ENCODE peak calls at places on chromosomes 1 and 21, in six cellular contexts. One of them, this sample, is unnamed.
A peak's percentile ranks its signal among the peaks of the same experiment; 100 is the strongest.

GRCh38 chr1:151720974-151721787 is at the start of gene RIIAD1:
- DNase-seq in GM20000: peak; percentile 90
- DNase-seq in hepatocyte: peak; percentile 44
- DNase-seq in HCT116: no peak
- DNase-seq in Calu3: no peak
- DNase-seq in colonic mucosa: no peak
- DNase-seq in this sample: peak; percentile 93

GRCh38 chr1:147598631-147599361 is 57.5 kb downstream of the BCL9 start:
- DNase-seq in GM20000: peak; percentile 33
- DNase-seq in hepatocyte: peak; percentile 76
- DNase-seq in HCT116: no peak
- DNase-seq in Calu3: peak; percentile 36
- DNase-seq in colonic mucosa: no peak
- DNase-seq in this sample: peak; percentile 47

GRCh38 chr1:193013005-193013404 is 46.2 kb downstream of the UCHL5 start:
- DNase-seq in GM20000: no peak
- DNase-seq in hepatocyte: no peak
- DNase-seq in HCT116: no peak
- DNase-seq in Calu3: no peak
- DNase-seq in colonic mucosa: no peak
- DNase-seq in this sample: no peak

GRCh38 chr1:34781844-34782391 is 904 bp downstream of the GJB3 start:
- DNase-seq in GM20000: no peak
- DNase-seq in hepatocyte: no peak
- DNase-seq in HCT116: no peak
- DNase-seq in Calu3: peak; percentile 82
- DNase-seq in colonic mucosa: peak; percentile 83
- DNase-seq in this sample: no peak

GRCh38 chr1:231026576-231026975 is 13.5 kb downstream of the FAM89A start:
- DNase-seq in GM20000: no peak
- DNase-seq in hepatocyte: no peak
- DNase-seq in HCT116: no peak
- DNase-seq in Calu3: no peak
- DNase-seq in colonic mucosa: no peak
- DNase-seq in this sample: no peak

GRCh38 chr1:100924212-100924611 is 28.3 kb downstream of the SLC30A7 start:
- DNase-seq in GM20000: no peak
- DNase-seq in hepatocyte: no peak
- DNase-seq in HCT116: no peak
- DNase-seq in Calu3: no peak
- DNase-seq in colonic mucosa: no peak
- DNase-seq in this sample: no peak

GRCh38 chr1:203173566-203173965 is 2.1 kb downstream of the MYBPH start:
- DNase-seq in GM20000: peak; percentile 80
- DNase-seq in hepatocyte: no peak
- DNase-seq in HCT116: no peak
- DNase-seq in Calu3: no peak
- DNase-seq in colonic mucosa: no peak
- DNase-seq in this sample: peak; percentile 85

GRCh38 chr1:34199927-34200326 is 23.2 kb downstream of the C1orf94 start:
- DNase-seq in GM20000: no peak
- DNase-seq in hepatocyte: peak; percentile 47
- DNase-seq in HCT116: peak; percentile 27
- DNase-seq in Calu3: peak; percentile 20
- DNase-seq in colonic mucosa: no peak
- DNase-seq in this sample: no peak

GRCh38 chr1:211606914-211607751 is 28.2 kb upstream of the SLC30A1 start:
- DNase-seq in GM20000: peak; percentile 74
- DNase-seq in hepatocyte: no peak
- DNase-seq in HCT116: no peak
- DNase-seq in Calu3: no peak
- DNase-seq in colonic mucosa: no peak
- DNase-seq in this sample: peak; percentile 76

GRCh38 chr1:105137543-105138444 is 1388.1 kb downstream of the AMY1C start:
- DNase-seq in GM20000: peak; percentile 7
- DNase-seq in hepatocyte: peak; percentile 71
- DNase-seq in HCT116: no peak
- DNase-seq in Calu3: peak; percentile 10
- DNase-seq in colonic mucosa: no peak
- DNase-seq in this sample: peak; percentile 33

GRCh38 chr1:115183158-115183557 is 93.9 kb upstream of the TSPAN2 start:
- DNase-seq in GM20000: no peak
- DNase-seq in hepatocyte: no peak
- DNase-seq in HCT116: no peak
- DNase-seq in Calu3: no peak
- DNase-seq in colonic mucosa: no peak
- DNase-seq in this sample: no peak

GRCh38 chr1:46341222-46342083 is 846 bp downstream of the NSUN4 start:
- DNase-seq in GM20000: no peak
- DNase-seq in hepatocyte: peak; percentile 21
- DNase-seq in HCT116: no peak
- DNase-seq in Calu3: no peak
- DNase-seq in colonic mucosa: no peak
- DNase-seq in this sample: no peak

GRCh38 chr1:226698659-226699058 is 40.4 kb downstream of the ITPKB start:
- DNase-seq in GM20000: no peak
- DNase-seq in hepatocyte: no peak
- DNase-seq in HCT116: no peak
- DNase-seq in Calu3: no peak
- DNase-seq in colonic mucosa: no peak
- DNase-seq in this sample: no peak

GRCh38 chr1:203085528-203086406 is at the start of gene MYOG:
- DNase-seq in GM20000: no peak
- DNase-seq in hepatocyte: no peak
- DNase-seq in HCT116: no peak
- DNase-seq in Calu3: no peak
- DNase-seq in colonic mucosa: no peak
- DNase-seq in this sample: peak; percentile 25

GRCh38 chr1:83942914-83943313 is 56.0 kb downstream of the TTLL7 start:
- DNase-seq in GM20000: no peak
- DNase-seq in hepatocyte: no peak
- DNase-seq in HCT116: no peak
- DNase-seq in Calu3: no peak
- DNase-seq in colonic mucosa: no peak
- DNase-seq in this sample: no peak

GRCh38 chr1:211305044-211305443 is 21.6 kb upstream of the TRAF5 start:
- DNase-seq in GM20000: peak; percentile 38
- DNase-seq in hepatocyte: no peak
- DNase-seq in HCT116: no peak
- DNase-seq in Calu3: no peak
- DNase-seq in colonic mucosa: no peak
- DNase-seq in this sample: peak; percentile 46

GRCh38 chr1:43978551-43979260 is at the start of gene B4GALT2:
- DNase-seq in GM20000: peak; percentile 91
- DNase-seq in hepatocyte: peak; percentile 77
- DNase-seq in HCT116: no peak
- DNase-seq in Calu3: peak; percentile 60
- DNase-seq in colonic mucosa: peak; percentile 54
- DNase-seq in this sample: peak; percentile 87

GRCh38 chr21:36472377-36472776 is 7.5 kb downstream of the CLDN14 start:
- DNase-seq in GM20000: no peak
- DNase-seq in hepatocyte: no peak
- DNase-seq in HCT116: no peak
- DNase-seq in Calu3: no peak
- DNase-seq in colonic mucosa: no peak
- DNase-seq in this sample: no peak

GRCh38 chr1:210222288-210223006 is 10.1 kb upstream of the SERTAD4 start:
- DNase-seq in GM20000: no peak
- DNase-seq in hepatocyte: peak; percentile 41
- DNase-seq in HCT116: no peak
- DNase-seq in Calu3: peak; percentile 35
- DNase-seq in colonic mucosa: peak; percentile 70
- DNase-seq in this sample: no peak

GRCh38 chr1:40594187-40594531 is 62.7 kb downstream of the ZNF684 start:
- DNase-seq in GM20000: no peak
- DNase-seq in hepatocyte: no peak
- DNase-seq in HCT116: no peak
- DNase-seq in Calu3: no peak
- DNase-seq in colonic mucosa: no peak
- DNase-seq in this sample: no peak

GRCh38 chr1:229230893-229231753 is 39.8 kb upstream of the RAB4A start:
- DNase-seq in GM20000: no peak
- DNase-seq in hepatocyte: no peak
- DNase-seq in HCT116: peak; percentile 69
- DNase-seq in Calu3: peak; percentile 42
- DNase-seq in colonic mucosa: no peak
- DNase-seq in this sample: no peak

GRCh38 chr1:159938221-159938852 is 7.1 kb downstream of the IGSF9 start:
- DNase-seq in GM20000: no peak
- DNase-seq in hepatocyte: peak; percentile 67
- DNase-seq in HCT116: no peak
- DNase-seq in Calu3: no peak
- DNase-seq in colonic mucosa: no peak
- DNase-seq in this sample: peak; percentile 29

GRCh38 chr21:26153758-26154157 is 16.8 kb downstream of the APP start:
- DNase-seq in GM20000: no peak
- DNase-seq in hepatocyte: no peak
- DNase-seq in HCT116: no peak
- DNase-seq in Calu3: no peak
- DNase-seq in colonic mucosa: no peak
- DNase-seq in this sample: no peak

GRCh38 chr1:209414803-209415329 is 168.6 kb upstream of the CAMK1G start:
- DNase-seq in GM20000: no peak
- DNase-seq in hepatocyte: no peak
- DNase-seq in HCT116: no peak
- DNase-seq in Calu3: no peak
- DNase-seq in colonic mucosa: no peak
- DNase-seq in this sample: no peak

GRCh38 chr1:57996400-57996799 is 550.1 kb downstream of the OMA1 start:
- DNase-seq in GM20000: no peak
- DNase-seq in hepatocyte: no peak
- DNase-seq in HCT116: no peak
- DNase-seq in Calu3: no peak
- DNase-seq in colonic mucosa: no peak
- DNase-seq in this sample: no peak
- TF ChIP-seq CTCF in GM20000: no peak
- TF ChIP-seq CTCF in hepatocyte: no peak
- TF ChIP-seq CTCF in HCT116: no peak
- TF ChIP-seq CTCF in Calu3: no peak
- TF ChIP-seq CTCF in colonic mucosa: no peak
- TF ChIP-seq CTCF in this sample: no peak

GRCh38 chr1:220353229-220354012 is 81.2 kb upstream of the RAB3GAP2 start:
- DNase-seq in GM20000: no peak
- DNase-seq in hepatocyte: no peak
- DNase-seq in HCT116: no peak
- DNase-seq in Calu3: no peak
- DNase-seq in colonic mucosa: no peak
- DNase-seq in this sample: no peak
- TF ChIP-seq CTCF in GM20000: no peak
- TF ChIP-seq CTCF in hepatocyte: no peak
- TF ChIP-seq CTCF in HCT116: no peak
- TF ChIP-seq CTCF in Calu3: no peak
- TF ChIP-seq CTCF in colonic mucosa: no peak
- TF ChIP-seq CTCF in this sample: no peak

GRCh38 chr1:156584813-156585212 is 5.3 kb downstream of the TTC24 start:
- DNase-seq in GM20000: peak; percentile 36
- DNase-seq in hepatocyte: peak; percentile 34
- DNase-seq in HCT116: no peak
- DNase-seq in Calu3: peak; percentile 55
- DNase-seq in colonic mucosa: no peak
- DNase-seq in this sample: peak; percentile 54
- TF ChIP-seq CTCF in GM20000: peak; percentile 8
- TF ChIP-seq CTCF in hepatocyte: peak; percentile 36
- TF ChIP-seq CTCF in HCT116: no peak
- TF ChIP-seq CTCF in Calu3: peak; percentile 50
- TF ChIP-seq CTCF in colonic mucosa: no peak
- TF ChIP-seq CTCF in this sample: peak; percentile 33

DNA sequence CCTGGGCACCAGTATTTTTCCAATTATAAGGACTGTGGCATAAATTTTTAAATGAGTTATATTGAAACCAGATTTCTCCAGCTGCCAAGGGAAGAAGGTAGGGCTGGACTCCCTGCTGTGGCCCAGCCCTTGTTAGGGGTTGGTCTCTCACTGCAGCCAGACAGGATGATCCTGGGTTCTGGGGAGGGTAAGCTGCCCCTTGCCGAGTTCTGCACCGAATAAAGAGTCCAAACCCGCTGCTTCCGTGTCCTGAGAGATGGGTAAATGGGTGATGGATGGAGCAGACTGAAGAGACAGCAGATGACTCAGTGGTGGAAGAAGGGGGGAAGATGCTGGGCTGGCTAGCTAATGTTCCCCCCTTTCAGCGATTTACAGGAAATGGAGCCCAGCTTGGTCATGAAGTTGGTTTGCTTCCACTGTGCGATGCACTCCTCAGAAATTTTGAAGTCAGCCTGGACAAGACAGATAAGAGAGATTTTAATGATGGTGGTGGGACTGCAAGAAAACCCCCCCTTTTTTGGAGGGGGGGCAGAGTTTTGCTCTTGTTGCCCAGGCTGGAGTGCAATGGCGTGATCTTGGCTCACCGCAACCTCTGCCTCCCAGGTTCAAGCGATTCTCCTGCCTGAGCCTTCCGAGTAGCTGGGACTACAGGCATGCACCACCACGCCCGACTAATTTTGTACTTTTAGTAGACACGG is 41.4 kb downstream of the YARS1 start:
- DNase-seq in GM20000: no peak
- DNase-seq in hepatocyte: no peak
- DNase-seq in HCT116: no peak
- DNase-seq in Calu3: no peak
- DNase-seq in colonic mucosa: no peak
- DNase-seq in this sample: no peak
- TF ChIP-seq CTCF in GM20000: no peak
- TF ChIP-seq CTCF in hepatocyte: no peak
- TF ChIP-seq CTCF in HCT116: no peak
- TF ChIP-seq CTCF in Calu3: no peak
- TF ChIP-seq CTCF in colonic mucosa: no peak
- TF ChIP-seq CTCF in this sample: no peak

GRCh38 chr1:220089650-220090556 is at the start of gene BPNT1:
- DNase-seq in GM20000: peak; percentile 82
- DNase-seq in hepatocyte: peak; percentile 96
- DNase-seq in HCT116: peak; percentile 98
- DNase-seq in Calu3: peak; percentile 97
- DNase-seq in colonic mucosa: peak; percentile 99
- DNase-seq in this sample: peak; percentile 80
- TF ChIP-seq CTCF in GM20000: no peak
- TF ChIP-seq CTCF in hepatocyte: peak; percentile 9
- TF ChIP-seq CTCF in HCT116: no peak
- TF ChIP-seq CTCF in Calu3: no peak
- TF ChIP-seq CTCF in colonic mucosa: no peak
- TF ChIP-seq CTCF in this sample: no peak

This sample was measured in GM13976.